ENCODE peak calls at places on chromosome 21, in four cellular contexts. One of them, this sample, is unnamed.

GRCh38 chr21:28267449-28267848 is 725.2 kb downstream of the LTN1 start:
- DNase-seq in GM23338: no peak
- DNase-seq in sigmoid colon: no peak
- DNase-seq in HCT116: no peak
- DNase-seq in this sample: no peak

GRCh38 chr21:27581168-27581567 is 614.3 kb upstream of the ADAMTS5 start:
- DNase-seq in sigmoid colon: no peak
- DNase-seq in HCT116: no peak
- DNase-seq in GM23338: no peak
- DNase-seq in this sample: no peak

GRCh38 chr21:45822429-45823099 is 159.0 kb upstream of the COL6A1 start:
- DNase-seq in HCT116: no peak
- DNase-seq in GM23338: peak
- DNase-seq in sigmoid colon: peak
- DNase-seq in this sample: no peak

GRCh38 chr21:41217656-41218380 is 49.9 kb downstream of the BACE2 start:
- DNase-seq in sigmoid colon: peak
- DNase-seq in GM23338: no peak
- DNase-seq in HCT116: no peak
- DNase-seq in this sample: no peak

GRCh38 chr21:16587141-16587570 is 857.4 kb downstream of the USP25 start:
- DNase-seq in HCT116: no peak
- DNase-seq in GM23338: peak
- DNase-seq in sigmoid colon: peak
- DNase-seq in this sample: no peak

GRCh38 chr21:15285567-15285966 is 220.8 kb upstream of the NRIP1 start:
- DNase-seq in GM23338: no peak
- DNase-seq in sigmoid colon: no peak
- DNase-seq in HCT116: no peak
- DNase-seq in this sample: no peak

GRCh38 chr21:14526816-14527689 is 19.1 kb downstream of the SAMSN1 start:
- DNase-seq in HCT116: no peak
- DNase-seq in GM23338: no peak
- DNase-seq in sigmoid colon: no peak
- DNase-seq in this sample: no peak

GRCh38 chr21:46150073-46150472 is 5.3 kb downstream of the FTCD start:
- DNase-seq in sigmoid colon: peak
- DNase-seq in GM23338: no peak
- DNase-seq in HCT116: no peak
- DNase-seq in this sample: no peak

GRCh38 chr21:41497008-41497407 is 10.9 kb downstream of the TMPRSS2 start:
- DNase-seq in sigmoid colon: no peak
- DNase-seq in HCT116: no peak
- DNase-seq in GM23338: no peak
- DNase-seq in this sample: no peak

GRCh38 chr21:36589352-36589971 is 109.5 kb upstream of the SIM2 start:
- DNase-seq in GM23338: peak
- DNase-seq in HCT116: peak
- DNase-seq in sigmoid colon: no peak
- DNase-seq in this sample: no peak

GRCh38 chr21:41183575-41183974 is 15.6 kb downstream of the BACE2 start:
- DNase-seq in HCT116: no peak
- DNase-seq in GM23338: peak
- DNase-seq in sigmoid colon: no peak
- DNase-seq in this sample: no peak

GRCh38 chr21:40511976-40512375 is 335.0 kb downstream of the DSCAM start:
- DNase-seq in sigmoid colon: no peak
- DNase-seq in GM23338: no peak
- DNase-seq in HCT116: no peak
- DNase-seq in this sample: no peak

GRCh38 chr21:27564684-27565280 is 597.9 kb upstream of the ADAMTS5 start:
- DNase-seq in HCT116: no peak
- DNase-seq in GM23338: peak
- DNase-seq in sigmoid colon: no peak
- DNase-seq in this sample: peak

GRCh38 chr21:20996421-20997307 is 1.5 kb upstream of the NCAM2 start:
- DNase-seq in GM23338: peak
- DNase-seq in HCT116: no peak
- DNase-seq in sigmoid colon: no peak
- DNase-seq in this sample: no peak

GRCh38 chr21:45471229-45472052 is 66.5 kb downstream of the COL18A1 start:
- DNase-seq in GM23338: no peak
- DNase-seq in sigmoid colon: peak
- DNase-seq in HCT116: no peak
- DNase-seq in this sample: no peak

GRCh38 chr21:31348188-31348587 is 4.1 kb upstream of the TIAM1 start:
- DNase-seq in HCT116: no peak
- DNase-seq in sigmoid colon: no peak
- DNase-seq in GM23338: no peak
- DNase-seq in this sample: no peak

GRCh38 chr21:42624095-42624830 is 29.2 kb upstream of the PDE9A start:
- DNase-seq in sigmoid colon: peak
- DNase-seq in GM23338: no peak
- DNase-seq in HCT116: no peak
- DNase-seq in this sample: no peak

GRCh38 chr21:42735061-42735460 is 81.6 kb downstream of the PDE9A start:
- DNase-seq in sigmoid colon: peak
- DNase-seq in HCT116: no peak
- DNase-seq in GM23338: no peak
- DNase-seq in this sample: no peak

GRCh38 chr21:42460391-42461184 is 35.4 kb downstream of the RSPH1 start:
- DNase-seq in HCT116: no peak
- DNase-seq in sigmoid colon: no peak
- DNase-seq in GM23338: peak
- DNase-seq in this sample: no peak

GRCh38 chr21:36297938-36298572 is 21.9 kb upstream of the MORC3 start:
- DNase-seq in sigmoid colon: peak
- DNase-seq in HCT116: no peak
- DNase-seq in GM23338: no peak
- DNase-seq in this sample: no peak

GRCh38 chr21:46178961-46179360 is 5.3 kb downstream of the SPATC1L start:
- DNase-seq in GM23338: no peak
- DNase-seq in HCT116: no peak
- DNase-seq in sigmoid colon: no peak
- DNase-seq in this sample: no peak

GRCh38 chr21:15604424-15604823 is 125.4 kb upstream of the USP25 start:
- DNase-seq in HCT116: no peak
- DNase-seq in GM23338: peak
- DNase-seq in sigmoid colon: no peak
- DNase-seq in this sample: no peak

GRCh38 chr21:42161957-42162681 is 56.8 kb upstream of the ABCG1 start:
- DNase-seq in GM23338: peak
- DNase-seq in HCT116: no peak
- DNase-seq in sigmoid colon: no peak
- DNase-seq in this sample: no peak

GRCh38 chr21:42156690-42157605 is 62.0 kb upstream of the ABCG1 start:
- DNase-seq in sigmoid colon: no peak
- DNase-seq in GM23338: no peak
- DNase-seq in HCT116: no peak
- DNase-seq in this sample: no peak

GRCh38 chr21:32022141-32022540 is 149.3 kb downstream of the HUNK start:
- DNase-seq in sigmoid colon: no peak
- DNase-seq in HCT116: no peak
- DNase-seq in GM23338: no peak
- DNase-seq in this sample: no peak

GRCh38 chr21:46009951-46010655 is 28.5 kb downstream of the COL6A1 start:
- DNase-seq in GM23338: no peak
- DNase-seq in sigmoid colon: no peak
- DNase-seq in HCT116: no peak
- DNase-seq in this sample: no peak

GRCh38 chr21:36960676-36961284 is 5.7 kb downstream of the HLCS start:
- DNase-seq in HCT116: no peak
- DNase-seq in GM23338: no peak
- DNase-seq in sigmoid colon: no peak
- DNase-seq in this sample: no peak

GRCh38 chr21:45830221-45830640 is 151.3 kb upstream of the COL6A1 start:
- DNase-seq in sigmoid colon: no peak
- DNase-seq in HCT116: no peak
- DNase-seq in GM23338: no peak
- DNase-seq in this sample: no peak

GRCh38 chr21:31480228-31480627 is 136.2 kb upstream of the TIAM1 start:
- DNase-seq in HCT116: no peak
- DNase-seq in sigmoid colon: no peak
- DNase-seq in GM23338: no peak
- DNase-seq in this sample: no peak

GRCh38 chr21:31660134-31660565 is 657 bp downstream of the SOD1 start:
- DNase-seq in HCT116: no peak
- DNase-seq in sigmoid colon: no peak
- DNase-seq in GM23338: peak
- DNase-seq in this sample: no peak

GRCh38 chr21:14523234-14523633 is 22.9 kb downstream of the SAMSN1 start:
- DNase-seq in sigmoid colon: no peak
- DNase-seq in GM23338: no peak
- DNase-seq in HCT116: no peak
- DNase-seq in this sample: no peak

GRCh38 chr21:39863111-39863510 is 4.1 kb upstream of the PCP4 start:
- DNase-seq in sigmoid colon: no peak
- DNase-seq in GM23338: no peak
- DNase-seq in HCT116: no peak
- DNase-seq in this sample: no peak

GRCh38 chr21:33127154-33127893 is 57.4 kb downstream of the OLIG1 start:
- DNase-seq in GM23338: peak
- DNase-seq in sigmoid colon: no peak
- DNase-seq in HCT116: peak
- DNase-seq in this sample: no peak
- TF ChIP-seq POLR2AphosphoS5 in GM23338: no peak
- TF ChIP-seq POLR2AphosphoS5 in sigmoid colon: no peak
- TF ChIP-seq POLR2AphosphoS5 in HCT116: no peak
- TF ChIP-seq POLR2AphosphoS5 in this sample: no peak

DNA sequence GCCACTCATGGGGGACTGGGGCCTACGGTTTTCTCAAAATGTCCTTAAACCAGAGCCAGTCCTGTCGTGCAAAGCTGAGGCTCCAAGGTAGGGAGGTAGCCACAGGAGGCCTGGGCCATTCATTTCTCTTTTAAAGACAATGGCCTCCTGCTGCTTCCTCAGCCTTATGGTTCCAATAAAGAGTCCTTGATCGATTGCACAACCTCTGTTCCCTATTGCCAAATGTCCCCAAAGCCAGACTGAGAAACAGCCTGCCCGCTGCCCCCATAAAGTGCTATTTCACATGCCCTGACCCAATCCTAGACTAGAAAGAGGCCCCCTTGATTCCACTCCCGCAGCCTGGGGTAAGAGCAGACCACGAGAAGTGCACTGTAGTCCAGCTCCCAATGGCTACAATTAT is 166.7 kb downstream of the CLIC6 start:
- DNase-seq in HCT116: no peak
- DNase-seq in GM23338: peak
- DNase-seq in sigmoid colon: peak
- DNase-seq in this sample: no peak
- TF ChIP-seq POLR2AphosphoS5 in HCT116: no peak
- TF ChIP-seq POLR2AphosphoS5 in GM23338: no peak
- TF ChIP-seq POLR2AphosphoS5 in sigmoid colon: no peak
- TF ChIP-seq POLR2AphosphoS5 in this sample: no peak

GRCh38 chr21:44301961-44302406 is 2.1 kb downstream of the PFKL start:
- DNase-seq in HCT116: no peak
- DNase-seq in GM23338: no peak
- DNase-seq in sigmoid colon: no peak
- DNase-seq in this sample: no peak
- TF ChIP-seq POLR2AphosphoS5 in HCT116: no peak
- TF ChIP-seq POLR2AphosphoS5 in GM23338: no peak
- TF ChIP-seq POLR2AphosphoS5 in sigmoid colon: no peak
- TF ChIP-seq POLR2AphosphoS5 in this sample: no peak

DNA sequence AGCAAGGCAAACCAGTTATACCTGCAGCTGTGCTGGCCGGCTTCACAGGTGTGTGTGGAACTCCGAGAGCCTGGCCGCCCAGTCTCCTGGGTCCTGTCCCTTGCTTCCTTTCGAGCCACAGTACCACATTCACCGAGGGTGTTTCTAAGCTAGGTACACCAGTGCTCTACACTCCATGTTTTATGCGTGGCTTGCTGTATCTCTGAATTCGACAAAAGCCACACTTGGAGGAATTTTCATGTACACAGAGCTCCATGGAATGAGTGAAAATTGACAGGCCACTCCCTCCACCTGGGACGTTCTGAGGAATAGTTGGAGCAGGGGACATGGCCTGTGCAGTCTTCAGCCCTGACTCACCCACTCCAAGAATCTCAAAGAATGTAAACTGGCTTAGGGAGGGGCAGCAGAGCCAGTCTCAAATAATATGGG is 14.0 kb downstream of the ETS2 start:
- DNase-seq in HCT116: peak
- DNase-seq in GM23338: no peak
- DNase-seq in sigmoid colon: no peak
- DNase-seq in this sample: no peak
- TF ChIP-seq POLR2AphosphoS5 in HCT116: no peak
- TF ChIP-seq POLR2AphosphoS5 in GM23338: no peak
- TF ChIP-seq POLR2AphosphoS5 in sigmoid colon: no peak
- TF ChIP-seq POLR2AphosphoS5 in this sample: no peak

GRCh38 chr21:25986928-25987327 is 183.6 kb downstream of the APP start:
- DNase-seq in HCT116: no peak
- DNase-seq in sigmoid colon: no peak
- DNase-seq in GM23338: no peak
- DNase-seq in this sample: no peak

GRCh38 chr21:25980710-25981109 is 189.9 kb downstream of the APP start:
- DNase-seq in HCT116: no peak
- DNase-seq in sigmoid colon: no peak
- DNase-seq in GM23338: no peak
- DNase-seq in this sample: no peak

GRCh38 chr21:25985990-25986389 is 184.6 kb downstream of the APP start:
- DNase-seq in sigmoid colon: no peak
- DNase-seq in GM23338: no peak
- DNase-seq in HCT116: no peak
- DNase-seq in this sample: no peak

GRCh38 chr21:25984538-25984937 is 186.0 kb downstream of the APP start:
- DNase-seq in GM23338: no peak
- DNase-seq in sigmoid colon: no peak
- DNase-seq in HCT116: no peak
- DNase-seq in this sample: no peak

DNA sequence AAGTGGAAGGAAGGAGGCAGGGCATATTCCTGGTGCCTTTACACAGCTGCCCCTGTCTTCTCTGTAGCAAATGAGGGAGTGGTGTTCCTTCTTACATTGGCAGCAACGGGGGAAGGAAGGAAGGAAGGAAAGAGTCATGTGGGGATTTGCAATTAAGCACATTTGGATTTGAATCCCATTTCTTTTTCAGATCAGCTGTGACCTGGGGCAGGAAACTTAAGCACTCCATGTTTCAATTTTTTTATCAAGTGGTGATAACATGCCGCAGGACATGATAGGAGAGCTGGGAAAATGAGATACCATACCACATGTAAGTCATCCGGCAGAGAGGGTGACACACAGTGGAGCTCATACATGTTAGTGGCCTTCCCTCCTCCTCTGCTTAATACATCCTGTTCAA is 186.8 kb downstream of the APP start:
- DNase-seq in GM23338: no peak
- DNase-seq in sigmoid colon: no peak
- DNase-seq in HCT116: no peak
- DNase-seq in this sample: peak
- TF ChIP-seq POLR2AphosphoS5 in GM23338: no peak
- TF ChIP-seq POLR2AphosphoS5 in sigmoid colon: no peak
- TF ChIP-seq POLR2AphosphoS5 in HCT116: no peak
- TF ChIP-seq POLR2AphosphoS5 in this sample: no peak